ENCODE peak calls at places on chromosomes 1 and 21, in nine cellular contexts. E, W, A, X, U, I, M, T and N are unnamed samples.
A peak's percentile ranks its signal among the peaks of the same experiment; 100 is the strongest.

GRCh38 chr1:27392778-27393635 is 585 bp downstream of the GPR3 start:
- DNase-seq in E (peak; percentile 40), W (no peak), A (no peak), X (peak; percentile 20), U (no peak), I (no peak), M (no peak), T (no peak), N (peak; percentile 43)

GRCh38 chr1:163730366-163730765 is 408.6 kb downstream of the NUF2 start:
- DNase-seq in E (no peak), W (no peak), A (no peak), X (no peak), U (no peak), I (peak; percentile 22), M (no peak), T (no peak), N (no peak)

GRCh38 chr1:168347630-168348029 is 67.0 kb downstream of the TBX19 start:
- DNase-seq in E (no peak), W (no peak), A (no peak), X (no peak), U (no peak), I (no peak), M (no peak), T (no peak), N (no peak)

GRCh38 chr1:23475134-23475628 is 8.8 kb downstream of the ASAP3 start:
- DNase-seq in E (no peak), W (no peak), A (no peak), X (peak; percentile 6), U (no peak), I (peak; percentile 96), M (no peak), T (no peak), N (peak; percentile 91)

GRCh38 chr1:209993061-209993830 is 55.2 kb downstream of the SYT14 start:
- DNase-seq in E (no peak), W (no peak), A (no peak), X (no peak), U (no peak), I (no peak), M (no peak), T (no peak), N (no peak)

GRCh38 chr1:54885863-54886723 is 902 bp downstream of the DHCR24 start:
- DNase-seq in E (peak; percentile 31), W (no peak), A (no peak), X (peak; percentile 76), U (peak; percentile 44), I (no peak), M (no peak), T (peak; percentile 81), N (peak; percentile 45)

GRCh38 chr1:245322673-245323072 is 167.9 kb downstream of the KIF26B start:
- DNase-seq in E (no peak), W (no peak), A (no peak), X (no peak), U (no peak), I (peak; percentile 39), M (no peak), T (no peak), N (peak; percentile 9)

GRCh38 chr1:204623365-204623893 is 62.1 kb downstream of the LRRN2 start:
- DNase-seq in E (no peak), W (no peak), A (no peak), X (no peak), U (peak; percentile 57), I (peak; percentile 39), M (no peak), T (peak; percentile 35), N (peak; percentile 66)

GRCh38 chr1:205237526-205238484 is 10.1 kb downstream of the TMCC2 start:
- DNase-seq in E (peak; percentile 59), W (no peak), A (peak; percentile 26), X (peak; percentile 69), U (no peak), I (no peak), M (peak; percentile 50), T (no peak), N (no peak)

GRCh38 chr1:82001345-82001744 is 200.6 kb downstream of the ADGRL2 start:
- DNase-seq in E (no peak), W (no peak), A (no peak), X (no peak), U (no peak), I (no peak), M (no peak), T (no peak), N (no peak)

GRCh38 chr1:229420224-229420623 is 13.7 kb downstream of the ACTA1 start:
- DNase-seq in E (no peak), W (no peak), A (no peak), X (no peak), U (no peak), I (no peak), M (no peak), T (no peak), N (no peak)

GRCh38 chr1:34754878-34755637 is at the start of gene GJB5:
- DNase-seq in E (no peak), W (no peak), A (no peak), X (no peak), U (no peak), I (no peak), M (no peak), T (no peak), N (no peak)

GRCh38 chr1:179816196-179816960 is 61.2 kb downstream of the TOR1AIP2 start:
- DNase-seq in E (no peak), W (no peak), A (no peak), X (peak; percentile 22), U (no peak), I (peak; percentile 20), M (no peak), T (no peak), N (no peak)

GRCh38 chr1:207833956-207834660 is 76.8 kb downstream of the CD34 start:
- DNase-seq in E (no peak), W (no peak), A (no peak), X (no peak), U (no peak), I (no peak), M (no peak), T (no peak), N (no peak)

GRCh38 chr1:220451541-220451940 is 76.4 kb upstream of the MARK1 start:
- DNase-seq in E (no peak), W (no peak), A (no peak), X (no peak), U (peak; percentile 69), I (peak; percentile 5), M (no peak), T (no peak), N (no peak)

GRCh38 chr21:46196733-46197132 is 12.5 kb upstream of the SPATC1L start:
- DNase-seq in E (no peak), W (no peak), A (no peak), X (no peak), U (no peak), I (no peak), M (no peak), T (no peak), N (no peak)

GRCh38 chr1:219385786-219386427 is 212.2 kb downstream of the LYPLAL1 start:
- DNase-seq in E (peak; percentile 59), W (no peak), A (no peak), X (peak; percentile 16), U (peak; percentile 69), I (peak; percentile 65), M (peak; percentile 3), T (peak; percentile 46), N (peak; percentile 71)

GRCh38 chr1:177274687-177275211 is 104.0 kb downstream of the BRINP2 start:
- DNase-seq in E (no peak), W (no peak), A (no peak), X (peak; percentile 6), U (peak; percentile 23), I (peak; percentile 84), M (no peak), T (peak; percentile 65), N (no peak)

GRCh38 chr1:202046227-202046626 is 35.8 kb downstream of the ELF3 start:
- DNase-seq in E (no peak), W (no peak), A (no peak), X (no peak), U (no peak), I (no peak), M (no peak), T (peak; percentile 90), N (no peak)